ENCODE peak calls at places on chromosomes 4 and X, in five cellular contexts. Q is K562, J is HCT116, L is Panc1, C is H1. R is an unnamed sample.

GRCh38 chr4:6394671-6395081 is 77.7 kb downstream of the PPP2R2C start:
- DNase-seq in Q (no peak), J (no peak), L (no peak), C (no peak), R (no peak)

GRCh38 chrX:153612413-153612812 is 13.5 kb upstream of the CCNQ start:
- DNase-seq in Q (no peak), J (no peak), L (no peak), C (no peak), R (no peak)

GRCh38 chr4:119310826-119311225 is 11.1 kb downstream of the FABP2 start:
- DNase-seq in Q (no peak), J (no peak), L (no peak), C (no peak), R (no peak)

GRCh38 chr4:168383510-168383909 is 65.0 kb upstream of the DDX60 start:
- DNase-seq in Q (no peak), J (no peak), L (no peak), C (no peak), R (no peak)

GRCh38 chr4:84799318-84799717 is 167.2 kb downstream of the WDFY3 start:
- DNase-seq in Q (no peak), J (no peak), L (no peak), C (no peak), R (no peak)

GRCh38 chr4:17085416-17085815 is 187.0 kb upstream of the LDB2 start:
- DNase-seq in Q (no peak), J (no peak), L (no peak), C (no peak), R (no peak)

GRCh38 chrX:67570839-67571238 is 27.0 kb downstream of the AR start:
- DNase-seq in Q (no peak), J (no peak), L (no peak), C (no peak), R (no peak)

GRCh38 chr4:53767503-53767902 is 176.2 kb upstream of the LNX1 start:
- DNase-seq in Q (no peak), J (no peak), L (no peak), C (no peak), R (no peak)

GRCh38 chrX:86383681-86384540 is 235.7 kb downstream of the DACH2 start:
- DNase-seq in Q (no peak), J (no peak), L (no peak), C (no peak), R (no peak)

GRCh38 chrX:3143043-3143799 is 102.0 kb downstream of the ARSF start:
- DNase-seq in Q (peak; percentile 11), J (peak; percentile 48), L (no peak), C (no peak), R (no peak)

GRCh38 chr4:47933798-47934197 is 19.4 kb upstream of the NFXL1 start:
- DNase-seq in Q (peak; percentile 47), J (no peak), L (no peak), C (no peak), R (peak; percentile 36)

GRCh38 chr4:20193522-20193902 is 58.2 kb upstream of the SLIT2 start:
- DNase-seq in Q (no peak), J (no peak), L (no peak), C (no peak), R (no peak)

GRCh38 chrX:44332437-44332836 is 11.0 kb downstream of the EFHC2 start:
- DNase-seq in Q (no peak), J (no peak), L (no peak), C (peak; percentile 45), R (no peak)

GRCh38 chrX:13151806-13152510 is 107.5 kb upstream of the FAM9C start:
- DNase-seq in Q (no peak), J (no peak), L (no peak), C (no peak), R (no peak)

GRCh38 chr4:70747874-70748273 is 26.1 kb downstream of the RUFY3 start:
- DNase-seq in Q (no peak), J (no peak), L (no peak), C (no peak), R (no peak)

GRCh38 chrX:13305091-13305490 is 14.8 kb downstream of the ATXN3L start:
- DNase-seq in Q (no peak), J (no peak), L (no peak), C (no peak), R (no peak)

GRCh38 chr4:20287246-20287645 is 35.5 kb downstream of the SLIT2 start:
- DNase-seq in Q (no peak), J (no peak), L (no peak), C (no peak), R (no peak)

GRCh38 chr4:33975996-33976395 is 2268.3 kb downstream of the ARAP2 start:
- DNase-seq in Q (no peak), J (no peak), L (no peak), C (no peak), R (no peak)

GRCh38 chrX:74467656-74468055 is 46.4 kb downstream of the SLC16A2 start:
- DNase-seq in Q (no peak), J (no peak), L (no peak), C (no peak), R (no peak)

GRCh38 chr4:2132438-2132837 is 73.3 kb downstream of the NAT8L start:
- DNase-seq in Q (peak; percentile 9), J (peak; percentile 8), L (no peak), C (no peak), R (no peak)

GRCh38 chrX:97895751-97896150 is 1012.0 kb downstream of the RPA4 start:
- DNase-seq in Q (no peak), J (no peak), L (no peak), C (no peak), R (no peak)

GRCh38 chr4:100581337-100581736 is 63.5 kb upstream of the EMCN start:
- DNase-seq in Q (no peak), J (peak; percentile 53), L (no peak), C (no peak), R (no peak)

GRCh38 chr4:138405934-138406567 is 163.9 kb upstream of the SLC7A11 start:
- DNase-seq in Q (no peak), J (no peak), L (no peak), C (no peak), R (no peak)

GRCh38 chr4:2954358-2955185 is 8.6 kb downstream of the NOP14 start:
- DNase-seq in Q (peak; percentile 33), J (peak; percentile 13), L (no peak), C (peak; percentile 78), R (peak; percentile 61)

GRCh38 chrX:47623540-47624027 is 3.9 kb upstream of the SYN1 start:
- DNase-seq in Q (no peak), J (no peak), L (no peak), C (peak; percentile 76), R (peak; percentile 89)

GRCh38 chr4:37661643-37662221 is 24.4 kb downstream of the RELL1 start:
- DNase-seq in Q (no peak), J (no peak), L (no peak), C (no peak), R (no peak)

GRCh38 chr4:74996996-74997395 is 64.1 kb downstream of the PARM1 start:
- DNase-seq in Q (no peak), J (no peak), L (no peak), C (no peak), R (no peak)

GRCh38 chrX:17592117-17592516 is 145.2 kb upstream of the SCML1 start:
- DNase-seq in Q (no peak), J (no peak), L (no peak), C (no peak), R (no peak)

GRCh38 chrX:17590892-17591740 is 146.2 kb upstream of the SCML1 start:
- DNase-seq in Q (peak; percentile 36), J (peak; percentile 49), L (peak; percentile 39), C (peak; percentile 49), R (peak; percentile 49)

GRCh38 chrX:17595456-17596035 is 141.7 kb upstream of the SCML1 start:
- DNase-seq in Q (no peak), J (no peak), L (no peak), C (no peak), R (no peak)

GRCh38 chrX:17588303-17588702 is 149.0 kb upstream of the SCML1 start:
- DNase-seq in Q (no peak), J (no peak), L (no peak), C (no peak), R (no peak)

DNA sequence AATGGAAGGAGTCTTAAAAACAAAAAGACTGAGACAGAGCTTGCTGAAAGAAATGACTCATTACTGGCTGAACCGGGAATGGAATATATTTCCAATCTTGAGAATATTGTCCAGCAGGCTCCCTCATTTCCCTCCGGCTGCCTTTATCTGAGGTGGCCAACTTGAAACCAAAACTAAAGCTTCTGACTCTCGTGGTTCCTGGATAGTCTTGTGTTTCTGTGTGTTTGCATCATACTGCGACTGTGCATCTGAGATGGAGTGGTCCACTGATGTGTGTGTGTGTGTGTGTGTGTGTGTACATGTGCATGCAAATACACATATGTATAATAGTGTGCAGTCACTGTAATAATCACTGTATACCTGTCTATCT is 145.6 kb upstream of the SCML1 start:
- DNase-seq in Q (no peak), J (no peak), L (no peak), C (no peak), R (no peak)
- TF ChIP-seq SIN3A in Q (no peak), J (no peak), L (no peak), C (no peak), R (no peak)

GRCh38 chr4:26226978-26227377 is 93.8 kb upstream of the RBPJ start:
- DNase-seq in Q (no peak), J (no peak), L (no peak), C (no peak), R (no peak)

GRCh38 chr4:26223160-26223559 is 97.7 kb upstream of the RBPJ start:
- DNase-seq in Q (no peak), J (no peak), L (no peak), C (no peak), R (no peak)

GRCh38 chr4:26228883-26229282 is 91.9 kb upstream of the RBPJ start:
- DNase-seq in Q (no peak), J (no peak), L (no peak), C (no peak), R (no peak)

GRCh38 chr4:26229974-26230373 is 90.8 kb upstream of the RBPJ start:
- DNase-seq in Q (no peak), J (no peak), L (no peak), C (no peak), R (no peak)

DNA sequence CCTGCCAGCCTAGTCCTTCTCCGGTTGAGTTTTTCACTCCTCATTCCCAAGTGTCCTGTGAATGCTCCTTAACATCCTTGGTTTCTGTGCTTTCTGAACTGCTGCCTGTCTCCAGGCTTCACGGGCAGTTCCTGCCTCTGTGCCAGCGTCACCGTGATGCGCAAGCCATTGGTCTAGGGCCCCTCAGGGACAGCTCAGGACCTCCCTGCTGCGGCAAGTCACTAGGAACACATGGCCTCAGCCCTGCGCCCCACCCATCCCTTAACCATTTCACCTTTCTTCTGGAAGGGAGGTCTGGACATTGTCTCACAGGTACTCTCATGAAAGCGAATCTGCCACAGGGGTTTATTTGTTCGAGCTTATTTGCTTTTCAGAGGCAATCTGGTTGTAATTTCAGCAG is 93.0 kb upstream of the RBPJ start:
- DNase-seq in Q (no peak), J (no peak), L (no peak), C (no peak), R (no peak)
- TF ChIP-seq SIN3A in Q (no peak), J (no peak), L (no peak), C (no peak), R (no peak)

DNA sequence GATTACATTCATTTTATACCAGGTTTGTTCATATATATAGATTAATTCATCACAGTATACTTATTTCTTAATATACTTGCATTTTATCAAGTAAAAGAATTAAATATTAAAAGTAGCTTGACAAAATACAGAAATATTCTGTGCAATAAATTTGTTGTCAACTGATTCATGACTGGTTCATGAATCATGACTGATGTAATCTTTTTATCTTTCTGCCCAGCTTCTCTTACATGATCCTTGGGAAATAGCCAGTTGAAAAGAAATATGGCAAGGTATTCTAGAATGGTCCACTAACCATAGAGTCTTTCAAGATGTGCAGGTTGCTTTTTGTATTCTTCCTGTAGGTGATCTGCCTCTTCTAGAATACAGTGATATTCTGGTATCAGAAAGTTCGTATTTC is 4.2 kb upstream of the CCNA2 start:
- DNase-seq in Q (peak; percentile 25), J (no peak), L (no peak), C (no peak), R (no peak)
- TF ChIP-seq SIN3A in Q (no peak), J (no peak), L (no peak), C (no peak), R (no peak)

GRCh38 chrX:106894978-106895452 is 8.1 kb downstream of the RIPPLY1 start:
- DNase-seq in Q (no peak), J (peak; percentile 62), L (no peak), C (no peak), R (no peak)
- TF ChIP-seq SIN3A in Q (no peak), J (no peak), L (no peak), C (no peak), R (no peak)